ENCODE peak calls at places on chromosomes 7 and 10, in eight cellular contexts. One of them, this sample, is unnamed.

GRCh38 chr7:44265733-44266132 is 59.7 kb downstream of the CAMK2B start:
- DNase-seq in kidney epithelial cell: no peak
- DNase-seq in astrocyte of the cerebellum: no peak
- DNase-seq in right lobe of liver: no peak
- DNase-seq in BJ: no peak
- DNase-seq in WTC11: no peak
- DNase-seq in CD8-positive, alpha-beta T cell: no peak
- DNase-seq in neural progenitor cell: no peak
- DNase-seq in this sample: no peak

GRCh38 chr10:115909962-115910361 is 363.0 kb downstream of the GFRA1 start:
- DNase-seq in kidney epithelial cell: no peak
- DNase-seq in astrocyte of the cerebellum: no peak
- DNase-seq in right lobe of liver: no peak
- DNase-seq in BJ: no peak
- DNase-seq in WTC11: no peak
- DNase-seq in CD8-positive, alpha-beta T cell: no peak
- DNase-seq in neural progenitor cell: no peak
- DNase-seq in this sample: no peak

GRCh38 chr7:18416988-18417387 is 78.6 kb upstream of the HDAC9 start:
- DNase-seq in kidney epithelial cell: no peak
- DNase-seq in astrocyte of the cerebellum: no peak
- DNase-seq in right lobe of liver: no peak
- DNase-seq in BJ: no peak
- DNase-seq in WTC11: no peak
- DNase-seq in CD8-positive, alpha-beta T cell: no peak
- DNase-seq in neural progenitor cell: no peak
- DNase-seq in this sample: no peak

GRCh38 chr10:48365668-48366067 is 59.2 kb downstream of the MAPK8 start:
- DNase-seq in kidney epithelial cell: no peak
- DNase-seq in astrocyte of the cerebellum: no peak
- DNase-seq in right lobe of liver: no peak
- DNase-seq in BJ: no peak
- DNase-seq in WTC11: no peak
- DNase-seq in CD8-positive, alpha-beta T cell: no peak
- DNase-seq in neural progenitor cell: no peak
- DNase-seq in this sample: no peak

GRCh38 chr7:144038887-144039286 is 9.9 kb upstream of the OR2A5 start:
- DNase-seq in kidney epithelial cell: no peak
- DNase-seq in astrocyte of the cerebellum: no peak
- DNase-seq in right lobe of liver: no peak
- DNase-seq in BJ: no peak
- DNase-seq in WTC11: no peak
- DNase-seq in CD8-positive, alpha-beta T cell: no peak
- DNase-seq in neural progenitor cell: no peak
- DNase-seq in this sample: no peak

GRCh38 chr7:101605611-101606010 is 23.5 kb downstream of the MYL10 start:
- DNase-seq in kidney epithelial cell: no peak
- DNase-seq in astrocyte of the cerebellum: no peak
- DNase-seq in right lobe of liver: no peak
- DNase-seq in BJ: no peak
- DNase-seq in WTC11: no peak
- DNase-seq in CD8-positive, alpha-beta T cell: no peak
- DNase-seq in neural progenitor cell: no peak
- DNase-seq in this sample: no peak

GRCh38 chr10:43249151-43249961 is 17.5 kb downstream of the RASGEF1A start:
- DNase-seq in kidney epithelial cell: no peak
- DNase-seq in astrocyte of the cerebellum: no peak
- DNase-seq in right lobe of liver: peak
- DNase-seq in BJ: no peak
- DNase-seq in WTC11: peak
- DNase-seq in CD8-positive, alpha-beta T cell: no peak
- DNase-seq in neural progenitor cell: no peak
- DNase-seq in this sample: no peak

GRCh38 chr7:39304178-39304577 is 262.0 kb upstream of the YAE1 start:
- DNase-seq in kidney epithelial cell: no peak
- DNase-seq in astrocyte of the cerebellum: no peak
- DNase-seq in right lobe of liver: no peak
- DNase-seq in BJ: no peak
- DNase-seq in WTC11: no peak
- DNase-seq in CD8-positive, alpha-beta T cell: no peak
- DNase-seq in neural progenitor cell: no peak
- DNase-seq in this sample: no peak

GRCh38 chr7:98212532-98213041 is 1.3 kb downstream of the BHLHA15 start:
- DNase-seq in kidney epithelial cell: no peak
- DNase-seq in astrocyte of the cerebellum: no peak
- DNase-seq in right lobe of liver: peak
- DNase-seq in BJ: no peak
- DNase-seq in WTC11: peak
- DNase-seq in CD8-positive, alpha-beta T cell: no peak
- DNase-seq in neural progenitor cell: peak
- DNase-seq in this sample: no peak

GRCh38 chr7:43764807-43765491 is 6.5 kb downstream of the BLVRA start:
- DNase-seq in kidney epithelial cell: peak
- DNase-seq in astrocyte of the cerebellum: no peak
- DNase-seq in right lobe of liver: no peak
- DNase-seq in BJ: peak
- DNase-seq in WTC11: no peak
- DNase-seq in CD8-positive, alpha-beta T cell: no peak
- DNase-seq in neural progenitor cell: no peak
- DNase-seq in this sample: no peak

GRCh38 chr10:59284111-59284975 is 78.0 kb downstream of the FAM13C start:
- DNase-seq in kidney epithelial cell: no peak
- DNase-seq in astrocyte of the cerebellum: no peak
- DNase-seq in right lobe of liver: no peak
- DNase-seq in BJ: no peak
- DNase-seq in WTC11: no peak
- DNase-seq in CD8-positive, alpha-beta T cell: no peak
- DNase-seq in neural progenitor cell: no peak
- DNase-seq in this sample: no peak

GRCh38 chr7:33903770-33904679 is 1.3 kb upstream of the BMPER start:
- DNase-seq in kidney epithelial cell: no peak
- DNase-seq in astrocyte of the cerebellum: no peak
- DNase-seq in right lobe of liver: no peak
- DNase-seq in BJ: no peak
- DNase-seq in WTC11: peak
- DNase-seq in CD8-positive, alpha-beta T cell: no peak
- DNase-seq in neural progenitor cell: peak
- DNase-seq in this sample: peak

GRCh38 chr10:35896011-35896410 is 253.9 kb upstream of the FZD8 start:
- DNase-seq in kidney epithelial cell: peak
- DNase-seq in astrocyte of the cerebellum: peak
- DNase-seq in right lobe of liver: no peak
- DNase-seq in BJ: no peak
- DNase-seq in WTC11: no peak
- DNase-seq in CD8-positive, alpha-beta T cell: no peak
- DNase-seq in neural progenitor cell: no peak
- DNase-seq in this sample: no peak

GRCh38 chr7:30562498-30562897 is 32.2 kb upstream of the GARS1 start:
- DNase-seq in kidney epithelial cell: no peak
- DNase-seq in astrocyte of the cerebellum: peak
- DNase-seq in right lobe of liver: no peak
- DNase-seq in BJ: no peak
- DNase-seq in WTC11: no peak
- DNase-seq in CD8-positive, alpha-beta T cell: no peak
- DNase-seq in neural progenitor cell: no peak
- DNase-seq in this sample: no peak

GRCh38 chr10:122021421-122021820 is 32.5 kb downstream of the TACC2 start:
- DNase-seq in kidney epithelial cell: no peak
- DNase-seq in astrocyte of the cerebellum: no peak
- DNase-seq in right lobe of liver: no peak
- DNase-seq in BJ: no peak
- DNase-seq in WTC11: no peak
- DNase-seq in CD8-positive, alpha-beta T cell: no peak
- DNase-seq in neural progenitor cell: no peak
- DNase-seq in this sample: no peak

GRCh38 chr7:2609001-2609411 is 22.8 kb upstream of the TTYH3 start:
- DNase-seq in kidney epithelial cell: no peak
- DNase-seq in astrocyte of the cerebellum: no peak
- DNase-seq in right lobe of liver: no peak
- DNase-seq in BJ: no peak
- DNase-seq in WTC11: peak
- DNase-seq in CD8-positive, alpha-beta T cell: no peak
- DNase-seq in neural progenitor cell: peak
- DNase-seq in this sample: peak

GRCh38 chr7:22725585-22725984 is 1.4 kb upstream of the IL6 start:
- DNase-seq in kidney epithelial cell: no peak
- DNase-seq in astrocyte of the cerebellum: no peak
- DNase-seq in right lobe of liver: no peak
- DNase-seq in BJ: no peak
- DNase-seq in WTC11: no peak
- DNase-seq in CD8-positive, alpha-beta T cell: no peak
- DNase-seq in neural progenitor cell: peak
- DNase-seq in this sample: no peak

GRCh38 chr10:96700477-96701099 is 19.7 kb downstream of the PIK3AP1 start:
- DNase-seq in kidney epithelial cell: no peak
- DNase-seq in astrocyte of the cerebellum: no peak
- DNase-seq in right lobe of liver: peak
- DNase-seq in BJ: no peak
- DNase-seq in WTC11: no peak
- DNase-seq in CD8-positive, alpha-beta T cell: no peak
- DNase-seq in neural progenitor cell: no peak
- DNase-seq in this sample: no peak

GRCh38 chr10:119233123-119233820 is 25.9 kb downstream of the GRK5 start:
- DNase-seq in kidney epithelial cell: no peak
- DNase-seq in astrocyte of the cerebellum: no peak
- DNase-seq in right lobe of liver: no peak
- DNase-seq in BJ: no peak
- DNase-seq in WTC11: no peak
- DNase-seq in CD8-positive, alpha-beta T cell: no peak
- DNase-seq in neural progenitor cell: no peak
- DNase-seq in this sample: no peak

GRCh38 chr7:100411101-100411500 is 17.4 kb downstream of the ZCWPW1 start:
- DNase-seq in kidney epithelial cell: no peak
- DNase-seq in astrocyte of the cerebellum: no peak
- DNase-seq in right lobe of liver: no peak
- DNase-seq in BJ: no peak
- DNase-seq in WTC11: no peak
- DNase-seq in CD8-positive, alpha-beta T cell: no peak
- DNase-seq in neural progenitor cell: no peak
- DNase-seq in this sample: no peak

GRCh38 chr7:100402241-100402640 is 26.3 kb downstream of the ZCWPW1 start:
- DNase-seq in kidney epithelial cell: no peak
- DNase-seq in astrocyte of the cerebellum: no peak
- DNase-seq in right lobe of liver: no peak
- DNase-seq in BJ: no peak
- DNase-seq in WTC11: no peak
- DNase-seq in CD8-positive, alpha-beta T cell: no peak
- DNase-seq in neural progenitor cell: no peak
- DNase-seq in this sample: no peak

GRCh38 chr7:100407285-100408180 is 21.0 kb downstream of the ZCWPW1 start:
- DNase-seq in kidney epithelial cell: no peak
- DNase-seq in astrocyte of the cerebellum: peak
- DNase-seq in right lobe of liver: no peak
- DNase-seq in BJ: peak
- DNase-seq in WTC11: no peak
- DNase-seq in CD8-positive, alpha-beta T cell: peak
- DNase-seq in neural progenitor cell: peak
- DNase-seq in this sample: peak

GRCh38 chr7:100401811-100402210 is 26.7 kb downstream of the ZCWPW1 start:
- DNase-seq in kidney epithelial cell: no peak
- DNase-seq in astrocyte of the cerebellum: no peak
- DNase-seq in right lobe of liver: no peak
- DNase-seq in BJ: no peak
- DNase-seq in WTC11: no peak
- DNase-seq in CD8-positive, alpha-beta T cell: no peak
- DNase-seq in neural progenitor cell: no peak
- DNase-seq in this sample: no peak

DNA sequence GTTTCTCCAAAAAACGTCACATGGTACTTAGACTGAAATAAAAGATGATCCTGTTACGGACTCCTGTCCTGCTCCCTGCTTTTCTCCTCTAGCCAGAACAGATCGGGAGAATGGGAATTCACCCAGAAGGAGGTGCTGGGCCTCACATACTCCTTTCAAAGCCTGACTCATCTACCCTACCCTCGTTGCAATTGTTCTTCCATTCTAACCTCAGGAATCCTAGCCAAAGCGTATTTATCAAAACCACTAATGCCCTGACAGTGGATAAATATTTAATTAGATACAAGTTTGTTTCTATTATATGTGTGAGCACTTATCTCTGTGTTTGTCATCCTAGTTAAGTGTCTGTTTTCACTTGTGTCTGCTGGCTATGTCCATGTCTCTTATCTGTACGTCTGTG is 21.7 kb downstream of the ZCWPW1 start:
- DNase-seq in kidney epithelial cell: peak
- DNase-seq in astrocyte of the cerebellum: peak
- DNase-seq in right lobe of liver: no peak
- DNase-seq in BJ: no peak
- DNase-seq in WTC11: no peak
- DNase-seq in CD8-positive, alpha-beta T cell: no peak
- DNase-seq in neural progenitor cell: no peak
- DNase-seq in this sample: no peak
- TF ChIP-seq CTCF in kidney epithelial cell: peak
- TF ChIP-seq CTCF in astrocyte of the cerebellum: peak
- TF ChIP-seq CTCF in right lobe of liver: no peak
- TF ChIP-seq CTCF in BJ: no peak
- TF ChIP-seq CTCF in WTC11: no peak
- TF ChIP-seq CTCF in CD8-positive, alpha-beta T cell: no peak
- TF ChIP-seq CTCF in neural progenitor cell: no peak
- TF ChIP-seq CTCF in this sample: no peak

GRCh38 chr10:103660364-103661197 is 167.1 kb downstream of the NEURL1 start:
- DNase-seq in kidney epithelial cell: no peak
- DNase-seq in astrocyte of the cerebellum: peak
- DNase-seq in right lobe of liver: peak
- DNase-seq in BJ: no peak
- DNase-seq in WTC11: no peak
- DNase-seq in CD8-positive, alpha-beta T cell: no peak
- DNase-seq in neural progenitor cell: no peak
- DNase-seq in this sample: no peak
- TF ChIP-seq CTCF in kidney epithelial cell: peak
- TF ChIP-seq CTCF in astrocyte of the cerebellum: peak
- TF ChIP-seq CTCF in right lobe of liver: no peak
- TF ChIP-seq CTCF in BJ: peak
- TF ChIP-seq CTCF in WTC11: no peak
- TF ChIP-seq CTCF in CD8-positive, alpha-beta T cell: no peak
- TF ChIP-seq CTCF in neural progenitor cell: no peak
- TF ChIP-seq CTCF in this sample: no peak

GRCh38 chr7:113159746-113160339 is 41.5 kb upstream of the SMIM30 start:
- DNase-seq in kidney epithelial cell: peak
- DNase-seq in astrocyte of the cerebellum: peak
- DNase-seq in right lobe of liver: no peak
- DNase-seq in BJ: no peak
- DNase-seq in WTC11: peak
- DNase-seq in CD8-positive, alpha-beta T cell: no peak
- DNase-seq in neural progenitor cell: peak
- DNase-seq in this sample: peak
- TF ChIP-seq CTCF in kidney epithelial cell: peak
- TF ChIP-seq CTCF in astrocyte of the cerebellum: peak
- TF ChIP-seq CTCF in right lobe of liver: peak
- TF ChIP-seq CTCF in BJ: peak
- TF ChIP-seq CTCF in WTC11: peak
- TF ChIP-seq CTCF in CD8-positive, alpha-beta T cell: peak
- TF ChIP-seq CTCF in neural progenitor cell: peak
- TF ChIP-seq CTCF in this sample: peak

DNA sequence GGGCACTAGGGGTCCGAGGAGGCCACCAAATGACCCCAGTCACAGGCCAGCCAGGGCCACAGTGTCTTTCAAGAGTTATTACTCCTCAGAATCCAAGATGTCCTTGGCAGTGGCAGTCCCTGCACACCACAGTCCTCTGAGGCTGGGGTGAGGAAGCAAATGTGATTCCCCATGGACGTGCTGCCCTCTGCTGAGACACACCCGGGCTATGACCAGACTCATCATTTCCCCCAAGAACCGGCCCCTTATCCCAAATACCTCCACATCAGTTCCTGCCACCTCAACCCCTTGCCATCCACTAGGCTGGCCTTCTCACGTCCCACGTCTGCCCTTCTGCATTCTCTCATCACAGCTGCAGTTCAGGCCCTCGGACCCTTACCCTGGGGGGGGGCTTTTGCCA is 5.0 kb downstream of the PRKAG2 start:
- DNase-seq in kidney epithelial cell: no peak
- DNase-seq in astrocyte of the cerebellum: no peak
- DNase-seq in right lobe of liver: peak
- DNase-seq in BJ: no peak
- DNase-seq in WTC11: no peak
- DNase-seq in CD8-positive, alpha-beta T cell: no peak
- DNase-seq in neural progenitor cell: no peak
- DNase-seq in this sample: no peak
- TF ChIP-seq CTCF in kidney epithelial cell: no peak
- TF ChIP-seq CTCF in astrocyte of the cerebellum: no peak
- TF ChIP-seq CTCF in right lobe of liver: no peak
- TF ChIP-seq CTCF in BJ: no peak
- TF ChIP-seq CTCF in WTC11: no peak
- TF ChIP-seq CTCF in CD8-positive, alpha-beta T cell: no peak
- TF ChIP-seq CTCF in neural progenitor cell: peak
- TF ChIP-seq CTCF in this sample: no peak